ENCODE peak calls at places on chromosomes 1 and 21, in ten cellular contexts. One of them, this sample, is unnamed.

GRCh38 chr21:23579573-23579972 is 2027.7 kb downstream of the MRPL39 start:
- DNase-seq in neural progenitor cell: no peak
- DNase-seq in transverse colon: no peak
- DNase-seq in tibial nerve: no peak
- DNase-seq in HCT116: no peak
- DNase-seq in A549: no peak
- DNase-seq in psoas muscle: no peak
- DNase-seq in breast epithelium: no peak
- DNase-seq in lower lobe of right lung: no peak
- DNase-seq in stomach: no peak
- DNase-seq in this sample: no peak

GRCh38 chr1:27787895-27788294 is 14.9 kb downstream of the STX12 start:
- DNase-seq in neural progenitor cell: no peak
- DNase-seq in transverse colon: no peak
- DNase-seq in tibial nerve: no peak
- DNase-seq in HCT116: no peak
- DNase-seq in A549: no peak
- DNase-seq in psoas muscle: no peak
- DNase-seq in breast epithelium: no peak
- DNase-seq in lower lobe of right lung: no peak
- DNase-seq in stomach: no peak
- DNase-seq in this sample: no peak

GRCh38 chr1:1058088-1058905 is 15.8 kb downstream of the RNF223 start:
- DNase-seq in neural progenitor cell: peak; percentile 63
- DNase-seq in transverse colon: no peak
- DNase-seq in tibial nerve: no peak
- DNase-seq in HCT116: no peak
- DNase-seq in A549: no peak
- DNase-seq in psoas muscle: no peak
- DNase-seq in breast epithelium: no peak
- DNase-seq in lower lobe of right lung: no peak
- DNase-seq in stomach: no peak
- DNase-seq in this sample: no peak

GRCh38 chr1:150970818-150971582 is 3.6 kb downstream of the CERS2 start:
- DNase-seq in neural progenitor cell: peak; percentile 60
- DNase-seq in transverse colon: peak; percentile 80
- DNase-seq in tibial nerve: peak; percentile 85
- DNase-seq in HCT116: no peak
- DNase-seq in A549: no peak
- DNase-seq in psoas muscle: peak; percentile 86
- DNase-seq in breast epithelium: peak; percentile 75
- DNase-seq in lower lobe of right lung: peak; percentile 89
- DNase-seq in stomach: peak; percentile 80
- DNase-seq in this sample: peak; percentile 90

GRCh38 chr1:112508242-112509004 is at the start of gene WNT2B:
- DNase-seq in neural progenitor cell: peak; percentile 60
- DNase-seq in transverse colon: peak; percentile 49
- DNase-seq in tibial nerve: no peak
- DNase-seq in HCT116: no peak
- DNase-seq in A549: peak; percentile 24
- DNase-seq in psoas muscle: peak; percentile 33
- DNase-seq in breast epithelium: no peak
- DNase-seq in lower lobe of right lung: peak; percentile 59
- DNase-seq in stomach: peak; percentile 36
- DNase-seq in this sample: peak; percentile 29

GRCh38 chr1:222106369-222106768 is 364.5 kb upstream of the DUSP10 start:
- DNase-seq in neural progenitor cell: no peak
- DNase-seq in transverse colon: no peak
- DNase-seq in tibial nerve: no peak
- DNase-seq in HCT116: no peak
- DNase-seq in A549: no peak
- DNase-seq in psoas muscle: no peak
- DNase-seq in breast epithelium: no peak
- DNase-seq in lower lobe of right lung: no peak
- DNase-seq in stomach: no peak
- DNase-seq in this sample: no peak

GRCh38 chr1:184974086-184974836 is at the start of gene NIBAN1:
- DNase-seq in neural progenitor cell: peak; percentile 54
- DNase-seq in transverse colon: peak; percentile 76
- DNase-seq in tibial nerve: peak; percentile 57
- DNase-seq in HCT116: peak; percentile 15
- DNase-seq in A549: peak; percentile 18
- DNase-seq in psoas muscle: peak; percentile 67
- DNase-seq in breast epithelium: peak; percentile 74
- DNase-seq in lower lobe of right lung: peak; percentile 87
- DNase-seq in stomach: peak; percentile 73
- DNase-seq in this sample: peak; percentile 76

GRCh38 chr1:174883361-174883760 is 116.4 kb upstream of the CACYBP start:
- DNase-seq in neural progenitor cell: peak; percentile 59
- DNase-seq in transverse colon: no peak
- DNase-seq in tibial nerve: no peak
- DNase-seq in HCT116: peak; percentile 24
- DNase-seq in A549: no peak
- DNase-seq in psoas muscle: no peak
- DNase-seq in breast epithelium: no peak
- DNase-seq in lower lobe of right lung: no peak
- DNase-seq in stomach: no peak
- DNase-seq in this sample: no peak

GRCh38 chr1:92927870-92928269 is 33.4 kb downstream of the DIPK1A start:
- DNase-seq in neural progenitor cell: no peak
- DNase-seq in transverse colon: no peak
- DNase-seq in tibial nerve: no peak
- DNase-seq in HCT116: no peak
- DNase-seq in A549: no peak
- DNase-seq in psoas muscle: no peak
- DNase-seq in breast epithelium: no peak
- DNase-seq in lower lobe of right lung: no peak
- DNase-seq in stomach: no peak
- DNase-seq in this sample: no peak

GRCh38 chr1:60069691-60070090 is 3.9 kb downstream of the C1orf87 start:
- DNase-seq in neural progenitor cell: no peak
- DNase-seq in transverse colon: no peak
- DNase-seq in tibial nerve: no peak
- DNase-seq in HCT116: no peak
- DNase-seq in A549: no peak
- DNase-seq in psoas muscle: no peak
- DNase-seq in breast epithelium: no peak
- DNase-seq in lower lobe of right lung: no peak
- DNase-seq in stomach: no peak
- DNase-seq in this sample: no peak

GRCh38 chr1:54230507-54231339 is 30.8 kb downstream of the MRPL37 start:
- DNase-seq in neural progenitor cell: no peak
- DNase-seq in transverse colon: no peak
- DNase-seq in tibial nerve: no peak
- DNase-seq in HCT116: no peak
- DNase-seq in A549: no peak
- DNase-seq in psoas muscle: no peak
- DNase-seq in breast epithelium: no peak
- DNase-seq in lower lobe of right lung: no peak
- DNase-seq in stomach: no peak
- DNase-seq in this sample: no peak

GRCh38 chr1:193729429-193729828 is 543.0 kb upstream of the B3GALT2 start:
- DNase-seq in neural progenitor cell: no peak
- DNase-seq in transverse colon: no peak
- DNase-seq in tibial nerve: no peak
- DNase-seq in HCT116: no peak
- DNase-seq in A549: no peak
- DNase-seq in psoas muscle: no peak
- DNase-seq in breast epithelium: no peak
- DNase-seq in lower lobe of right lung: no peak
- DNase-seq in stomach: no peak
- DNase-seq in this sample: no peak

GRCh38 chr1:165420655-165421054 is 24.3 kb downstream of the RXRG start:
- DNase-seq in neural progenitor cell: no peak
- DNase-seq in transverse colon: no peak
- DNase-seq in tibial nerve: no peak
- DNase-seq in HCT116: no peak
- DNase-seq in A549: no peak
- DNase-seq in psoas muscle: no peak
- DNase-seq in breast epithelium: no peak
- DNase-seq in lower lobe of right lung: no peak
- DNase-seq in stomach: no peak
- DNase-seq in this sample: no peak

GRCh38 chr1:163427336-163427735 is 105.6 kb downstream of the NUF2 start:
- DNase-seq in neural progenitor cell: no peak
- DNase-seq in transverse colon: no peak
- DNase-seq in tibial nerve: no peak
- DNase-seq in HCT116: no peak
- DNase-seq in A549: no peak
- DNase-seq in psoas muscle: no peak
- DNase-seq in breast epithelium: no peak
- DNase-seq in lower lobe of right lung: no peak
- DNase-seq in stomach: no peak
- DNase-seq in this sample: no peak

GRCh38 chr1:228752604-228753132 is 17.4 kb downstream of the RHOU start:
- DNase-seq in neural progenitor cell: no peak
- DNase-seq in transverse colon: no peak
- DNase-seq in tibial nerve: no peak
- DNase-seq in HCT116: no peak
- DNase-seq in A549: no peak
- DNase-seq in psoas muscle: no peak
- DNase-seq in breast epithelium: no peak
- DNase-seq in lower lobe of right lung: no peak
- DNase-seq in stomach: no peak
- DNase-seq in this sample: no peak

GRCh38 chr1:27366411-27367159 is at the start of gene MAP3K6:
- DNase-seq in neural progenitor cell: peak; percentile 89
- DNase-seq in transverse colon: peak; percentile 90
- DNase-seq in tibial nerve: peak; percentile 83
- DNase-seq in HCT116: peak; percentile 43
- DNase-seq in A549: peak; percentile 70
- DNase-seq in psoas muscle: peak; percentile 89
- DNase-seq in breast epithelium: peak; percentile 92
- DNase-seq in lower lobe of right lung: peak; percentile 95
- DNase-seq in stomach: peak; percentile 90
- DNase-seq in this sample: peak; percentile 83

DNA sequence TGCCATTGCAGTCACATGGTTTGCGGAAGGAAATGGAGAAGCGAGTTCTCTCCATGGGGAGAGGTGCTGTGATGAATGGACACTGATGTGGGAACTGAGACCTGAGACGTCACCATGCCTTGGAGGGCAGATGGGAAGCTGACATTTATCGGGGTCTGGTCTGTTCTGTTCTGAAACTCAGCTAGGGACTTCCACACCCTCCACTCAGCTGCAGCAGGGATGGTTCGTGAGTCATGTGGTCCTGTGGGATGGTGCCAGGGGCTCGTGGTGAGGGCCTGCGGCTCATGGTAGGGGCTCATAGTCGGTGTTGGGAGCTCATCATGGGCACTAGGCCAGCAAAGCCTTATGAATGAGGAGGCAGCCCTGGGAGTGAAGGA is 6.1 kb downstream of the GPR137B start:
- DNase-seq in neural progenitor cell: no peak
- DNase-seq in transverse colon: no peak
- DNase-seq in tibial nerve: no peak
- DNase-seq in HCT116: no peak
- DNase-seq in A549: no peak
- DNase-seq in psoas muscle: no peak
- DNase-seq in breast epithelium: no peak
- DNase-seq in lower lobe of right lung: no peak
- DNase-seq in stomach: no peak
- DNase-seq in this sample: peak; percentile 9
- H3K4me1 ChIP-seq in neural progenitor cell: peaks cover 7% of the 10 kb centered on the region
- H3K4me1 ChIP-seq in transverse colon: peaks cover 18% of the 10 kb centered on the region
- H3K4me1 ChIP-seq in tibial nerve: no peaks in the 10 kb centered on the region
- H3K4me1 ChIP-seq in HCT116: peaks cover 2% of the 10 kb centered on the region
- H3K4me1 ChIP-seq in A549: no peaks in the 10 kb centered on the region
- H3K4me1 ChIP-seq in psoas muscle: no peaks in the 10 kb centered on the region
- H3K4me1 ChIP-seq in breast epithelium: peaks cover 7% of the 10 kb centered on the region
- H3K4me1 ChIP-seq in lower lobe of right lung: peaks cover 18% of the 10 kb centered on the region
- H3K4me1 ChIP-seq in stomach: peaks cover 64% of the 10 kb centered on the region
- H3K4me1 ChIP-seq in this sample: peaks cover 4% of the 10 kb centered on the region

GRCh38 chr1:19395678-19396192 is 83.6 kb downstream of the SLC66A1 start:
- DNase-seq in neural progenitor cell: peak; percentile 40
- DNase-seq in transverse colon: no peak
- DNase-seq in tibial nerve: no peak
- DNase-seq in HCT116: no peak
- DNase-seq in A549: no peak
- DNase-seq in psoas muscle: no peak
- DNase-seq in breast epithelium: no peak
- DNase-seq in lower lobe of right lung: no peak
- DNase-seq in stomach: no peak
- DNase-seq in this sample: no peak
- H3K27ac ChIP-seq in neural progenitor cell: peak overlapping the region; percentile 86
- H3K27ac ChIP-seq in transverse colon: no peak overlapping the region
- H3K27ac ChIP-seq in tibial nerve: no peak overlapping the region
- H3K27ac ChIP-seq in HCT116: no peak overlapping the region
- H3K27ac ChIP-seq in A549: no peak overlapping the region
- H3K27ac ChIP-seq in psoas muscle: no peak overlapping the region
- H3K27ac ChIP-seq in breast epithelium: no peak overlapping the region
- H3K27ac ChIP-seq in lower lobe of right lung: no peak overlapping the region
- H3K27ac ChIP-seq in stomach: no peak overlapping the region
- H3K27ac ChIP-seq in this sample: no peak overlapping the region

GRCh38 chr1:176605151-176605550 is 142.2 kb downstream of the PAPPA2 start:
- DNase-seq in neural progenitor cell: no peak
- DNase-seq in transverse colon: no peak
- DNase-seq in tibial nerve: no peak
- DNase-seq in HCT116: no peak
- DNase-seq in A549: no peak
- DNase-seq in psoas muscle: no peak
- DNase-seq in breast epithelium: no peak
- DNase-seq in lower lobe of right lung: no peak
- DNase-seq in stomach: no peak
- DNase-seq in this sample: no peak

GRCh38 chr1:176612791-176613190 is 149.8 kb downstream of the PAPPA2 start:
- DNase-seq in neural progenitor cell: no peak
- DNase-seq in transverse colon: no peak
- DNase-seq in tibial nerve: no peak
- DNase-seq in HCT116: no peak
- DNase-seq in A549: no peak
- DNase-seq in psoas muscle: no peak
- DNase-seq in breast epithelium: no peak
- DNase-seq in lower lobe of right lung: no peak
- DNase-seq in stomach: no peak
- DNase-seq in this sample: no peak

GRCh38 chr1:176604461-176604860 is 141.5 kb downstream of the PAPPA2 start:
- DNase-seq in neural progenitor cell: no peak
- DNase-seq in transverse colon: no peak
- DNase-seq in tibial nerve: no peak
- DNase-seq in HCT116: no peak
- DNase-seq in A549: no peak
- DNase-seq in psoas muscle: no peak
- DNase-seq in breast epithelium: no peak
- DNase-seq in lower lobe of right lung: no peak
- DNase-seq in stomach: no peak
- DNase-seq in this sample: no peak

GRCh38 chr1:176609556-176610408 is 146.8 kb downstream of the PAPPA2 start:
- DNase-seq in neural progenitor cell: no peak
- DNase-seq in transverse colon: no peak
- DNase-seq in tibial nerve: no peak
- DNase-seq in HCT116: no peak
- DNase-seq in A549: no peak
- DNase-seq in psoas muscle: no peak
- DNase-seq in breast epithelium: no peak
- DNase-seq in lower lobe of right lung: no peak
- DNase-seq in stomach: no peak
- DNase-seq in this sample: peak; percentile 24
- TF ChIP-seq CTCF in neural progenitor cell: no peak
- TF ChIP-seq CTCF in transverse colon: no peak
- TF ChIP-seq CTCF in tibial nerve: no peak
- TF ChIP-seq CTCF in HCT116: no peak
- TF ChIP-seq CTCF in A549: no peak
- TF ChIP-seq CTCF in psoas muscle: no peak
- TF ChIP-seq CTCF in breast epithelium: no peak
- TF ChIP-seq CTCF in lower lobe of right lung: no peak
- TF ChIP-seq CTCF in stomach: no peak
- TF ChIP-seq CTCF in this sample: no peak

GRCh38 chr1:10690484-10690883 is 106.0 kb downstream of the CASZ1 start:
- DNase-seq in neural progenitor cell: no peak
- DNase-seq in transverse colon: no peak
- DNase-seq in tibial nerve: no peak
- DNase-seq in HCT116: no peak
- DNase-seq in A549: no peak
- DNase-seq in psoas muscle: no peak
- DNase-seq in breast epithelium: no peak
- DNase-seq in lower lobe of right lung: no peak
- DNase-seq in stomach: no peak
- DNase-seq in this sample: no peak
- H3K4me1 ChIP-seq in neural progenitor cell: peaks cover 14% of the 10 kb centered on the region
- H3K4me1 ChIP-seq in transverse colon: peaks cover 77% of the 10 kb centered on the region
- H3K4me1 ChIP-seq in tibial nerve: no peaks in the 10 kb centered on the region
- H3K4me1 ChIP-seq in HCT116: peaks cover 21% of the 10 kb centered on the region
- H3K4me1 ChIP-seq in A549: peaks cover 12% of the 10 kb centered on the region
- H3K4me1 ChIP-seq in psoas muscle: peaks cover 80% of the 10 kb centered on the region
- H3K4me1 ChIP-seq in breast epithelium: peaks cover 36% of the 10 kb centered on the region
- H3K4me1 ChIP-seq in lower lobe of right lung: peaks cover 81% of the 10 kb centered on the region
- H3K4me1 ChIP-seq in stomach: peaks cover 83% of the 10 kb centered on the region
- H3K4me1 ChIP-seq in this sample: peaks cover 79% of the 10 kb centered on the region

This sample was measured in body of pancreas.